ENCODE peak calls at places on chromosome 14, in seven cellular contexts. B is GM06990, V is thoracic aorta, F is upper lobe of right lung, R is AG10803, U is cardiac fibroblast, H is lower leg skin. E is an unnamed sample.

GRCh38 chr14:99277534-99277933 is 5.5 kb upstream of the BCL11B start:
- DNase-seq in B (no peak), V (no peak), F (no peak), R (no peak), U (no peak), H (no peak), E (no peak)

GRCh38 chr14:99707420-99707819 is 23.3 kb downstream of the CYP46A1 start:
- DNase-seq in B (no peak), V (no peak), F (no peak), R (no peak), U (no peak), H (peak), E (no peak)

GRCh38 chr14:82029038-82029437 is 495.4 kb upstream of the SEL1L start:
- DNase-seq in B (no peak), V (no peak), F (no peak), R (no peak), U (no peak), H (no peak), E (no peak)

GRCh38 chr14:93085916-93086315 is 29.8 kb downstream of the ITPK1 start:
- DNase-seq in B (no peak), V (no peak), F (no peak), R (no peak), U (no peak), H (no peak), E (no peak)

GRCh38 chr14:32193532-32193931 is 8.3 kb upstream of the RNU6-7 start:
- DNase-seq in B (no peak), V (no peak), F (no peak), R (no peak), U (no peak), H (no peak), E (no peak)

GRCh38 chr14:77111021-77111420 is 13.0 kb downstream of the CIPC start:
- DNase-seq in B (no peak), V (no peak), F (peak), R (no peak), U (peak), H (no peak), E (no peak)

GRCh38 chr14:92922883-92923743 is at the start of gene CHGA:
- DNase-seq in B (peak), V (no peak), F (peak), R (peak), U (peak), H (no peak), E (peak)

GRCh38 chr14:26281280-26281998 is 316.4 kb downstream of the NOVA1 start:
- DNase-seq in B (no peak), V (no peak), F (no peak), R (peak), U (peak), H (no peak), E (no peak)

GRCh38 chr14:22536853-22537338 is 52.1 kb downstream of the DAD1 start:
- DNase-seq in B (peak), V (peak), F (no peak), R (peak), U (peak), H (peak), E (peak)

GRCh38 chr14:94132285-94132887 is 3.0 kb upstream of the IFI27L2 start:
- DNase-seq in B (no peak), V (no peak), F (no peak), R (peak), U (peak), H (no peak), E (peak)

GRCh38 chr14:77139540-77140342 is 1.9 kb downstream of the ZDHHC22 start:
- DNase-seq in B (peak), V (no peak), F (no peak), R (no peak), U (no peak), H (no peak), E (peak)

GRCh38 chr14:93219103-93219726 is 12.2 kb downstream of the UBR7 start:
- DNase-seq in B (no peak), V (no peak), F (peak), R (peak), U (peak), H (no peak), E (peak)

GRCh38 chr14:23861666-23862065 is 91.9 kb upstream of the DHRS4 start:
- DNase-seq in B (no peak), V (no peak), F (no peak), R (no peak), U (peak), H (no peak), E (no peak)

GRCh38 chr14:59564356-59564755 is 12.3 kb downstream of the CCDC175 start:
- DNase-seq in B (no peak), V (no peak), F (no peak), R (no peak), U (no peak), H (no peak), E (no peak)

GRCh38 chr14:55749201-55749812 is 169.3 kb downstream of the KTN1 start:
- DNase-seq in B (no peak), V (no peak), F (no peak), R (peak), U (peak), H (peak), E (no peak)

GRCh38 chr14:35406811-35407630 is 2.5 kb upstream of the NFKBIA start:
- DNase-seq in B (no peak), V (no peak), F (no peak), R (peak), U (peak), H (no peak), E (peak)

GRCh38 chr14:80291099-80291498 is 79.8 kb upstream of the DIO2 start:
- DNase-seq in B (no peak), V (no peak), F (no peak), R (no peak), U (peak), H (no peak), E (no peak)

GRCh38 chr14:100393362-100393761 is 70.2 kb downstream of the SLC25A47 start:
- DNase-seq in B (no peak), V (no peak), F (no peak), R (no peak), U (no peak), H (no peak), E (no peak)

GRCh38 chr14:28751467-28752058 is 15.0 kb upstream of the FOXG1 start:
- DNase-seq in B (no peak), V (no peak), F (no peak), R (peak), U (peak), H (no peak), E (peak)

GRCh38 chr14:52272375-52272774 is 4.9 kb downstream of the PTGDR start:
- DNase-seq in B (peak), V (no peak), F (no peak), R (peak), U (peak), H (no peak), E (peak)

GRCh38 chr14:104690266-104690711 is 871 bp downstream of the INF2 start:
- DNase-seq in B (no peak), V (no peak), F (no peak), R (no peak), U (no peak), H (no peak), E (no peak)

GRCh38 chr14:65100905-65101541 is 1.3 kb downstream of the MAX start:
- DNase-seq in B (no peak), V (no peak), F (no peak), R (no peak), U (no peak), H (no peak), E (no peak)

GRCh38 chr14:95128140-95128539 is 29.2 kb downstream of the DICER1 start:
- DNase-seq in B (no peak), V (no peak), F (no peak), R (no peak), U (no peak), H (no peak), E (no peak)

GRCh38 chr14:68238956-68239355 is 419.4 kb downstream of the RAD51B start:
- DNase-seq in B (no peak), V (no peak), F (no peak), R (no peak), U (no peak), H (no peak), E (no peak)

GRCh38 chr14:68656452-68656851 is 136.4 kb downstream of the ZFP36L1 start:
- DNase-seq in B (no peak), V (no peak), F (peak), R (no peak), U (no peak), H (peak), E (no peak)

GRCh38 chr14:54597795-54598443 is 31.0 kb downstream of the SAMD4A start:
- DNase-seq in B (no peak), V (no peak), F (no peak), R (peak), U (no peak), H (no peak), E (no peak)

GRCh38 chr14:66959437-66960050 is 229.7 kb upstream of the GARIN2 start:
- DNase-seq in B (no peak), V (no peak), F (no peak), R (no peak), U (no peak), H (no peak), E (no peak)

GRCh38 chr14:77342726-77343397 is 22.0 kb downstream of the GSTZ1 start:
- DNase-seq in B (no peak), V (no peak), F (no peak), R (no peak), U (no peak), H (no peak), E (no peak)

GRCh38 chr14:53367631-53368030 is 214.5 kb upstream of the DDHD1 start:
- DNase-seq in B (no peak), V (no peak), F (no peak), R (peak), U (peak), H (no peak), E (no peak)

GRCh38 chr14:43792980-43793379 is 714.1 kb downstream of the FSCB start:
- DNase-seq in B (no peak), V (no peak), F (no peak), R (no peak), U (no peak), H (no peak), E (no peak)

GRCh38 chr14:53692451-53693330 is 263.9 kb downstream of the BMP4 start:
- DNase-seq in B (no peak), V (no peak), F (no peak), R (no peak), U (no peak), H (no peak), E (no peak)

GRCh38 chr14:57879516-57879915 is 13.6 kb upstream of the SLC35F4 start:
- DNase-seq in B (no peak), V (no peak), F (no peak), R (no peak), U (no peak), H (no peak), E (no peak)

GRCh38 chr14:105358140-105358846 is 40.0 kb upstream of the TEX22 start:
- DNase-seq in B (no peak), V (no peak), F (no peak), R (no peak), U (no peak), H (no peak), E (no peak)

GRCh38 chr14:68363841-68364711 is 428.8 kb downstream of the ZFP36L1 start:
- DNase-seq in B (no peak), V (no peak), F (peak), R (no peak), U (peak), H (peak), E (no peak)

GRCh38 chr14:92519246-92520101 is 5.9 kb downstream of the RIN3 start:
- DNase-seq in B (no peak), V (no peak), F (no peak), R (no peak), U (no peak), H (no peak), E (no peak)

GRCh38 chr14:21498540-21499526 is 12.3 kb downstream of the METTL3 start:
- DNase-seq in B (no peak), V (no peak), F (no peak), R (peak), U (peak), H (no peak), E (peak)

GRCh38 chr14:73236157-73236556 is 1.1 kb upstream of the PAPLN start:
- DNase-seq in B (no peak), V (no peak), F (no peak), R (no peak), U (no peak), H (peak), E (no peak)

GRCh38 chr14:73237219-73237785 is at the start of gene PAPLN:
- DNase-seq in B (no peak), V (no peak), F (no peak), R (no peak), U (peak), H (peak), E (no peak)

GRCh38 chr14:73235531-73236155 is 1.7 kb upstream of the PAPLN start:
- DNase-seq in B (no peak), V (no peak), F (no peak), R (no peak), U (peak), H (peak), E (no peak)

GRCh38 chr14:73237786-73238261 is 518 bp downstream of the PAPLN start:
- DNase-seq in B (no peak), V (no peak), F (no peak), R (no peak), U (no peak), H (peak), E (no peak)

DNA sequence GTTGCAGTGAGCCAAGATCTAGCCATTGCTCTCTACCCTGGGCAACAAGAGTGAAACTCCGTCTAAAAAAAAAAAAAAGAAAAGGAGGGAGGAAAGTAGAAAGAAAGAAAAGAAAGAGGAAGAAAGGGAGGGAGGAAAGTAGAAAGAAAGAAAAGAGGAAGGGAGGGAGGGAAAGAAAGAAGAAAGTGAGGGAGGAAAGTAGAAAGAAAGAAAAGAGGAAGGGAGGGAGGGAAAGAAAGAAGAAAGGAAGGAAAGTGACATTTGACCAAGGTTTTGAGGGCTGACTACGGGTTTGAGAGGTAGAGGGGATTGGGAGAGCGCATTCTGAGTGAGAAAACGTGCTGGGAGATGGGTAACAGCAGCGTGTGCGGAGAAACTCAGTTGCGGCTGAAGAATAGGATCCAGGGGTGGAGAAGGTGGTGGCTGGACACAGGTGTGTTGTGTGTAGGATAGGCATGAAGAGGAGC is 521 bp upstream of the PAPLN start:
- DNase-seq in B (no peak), V (no peak), F (no peak), R (no peak), U (no peak), H (no peak), E (no peak)
- TF ChIP-seq CTCF in B (no peak), V (no peak), F (no peak), R (no peak), U (no peak), H (no peak), E (no peak)

DNA sequence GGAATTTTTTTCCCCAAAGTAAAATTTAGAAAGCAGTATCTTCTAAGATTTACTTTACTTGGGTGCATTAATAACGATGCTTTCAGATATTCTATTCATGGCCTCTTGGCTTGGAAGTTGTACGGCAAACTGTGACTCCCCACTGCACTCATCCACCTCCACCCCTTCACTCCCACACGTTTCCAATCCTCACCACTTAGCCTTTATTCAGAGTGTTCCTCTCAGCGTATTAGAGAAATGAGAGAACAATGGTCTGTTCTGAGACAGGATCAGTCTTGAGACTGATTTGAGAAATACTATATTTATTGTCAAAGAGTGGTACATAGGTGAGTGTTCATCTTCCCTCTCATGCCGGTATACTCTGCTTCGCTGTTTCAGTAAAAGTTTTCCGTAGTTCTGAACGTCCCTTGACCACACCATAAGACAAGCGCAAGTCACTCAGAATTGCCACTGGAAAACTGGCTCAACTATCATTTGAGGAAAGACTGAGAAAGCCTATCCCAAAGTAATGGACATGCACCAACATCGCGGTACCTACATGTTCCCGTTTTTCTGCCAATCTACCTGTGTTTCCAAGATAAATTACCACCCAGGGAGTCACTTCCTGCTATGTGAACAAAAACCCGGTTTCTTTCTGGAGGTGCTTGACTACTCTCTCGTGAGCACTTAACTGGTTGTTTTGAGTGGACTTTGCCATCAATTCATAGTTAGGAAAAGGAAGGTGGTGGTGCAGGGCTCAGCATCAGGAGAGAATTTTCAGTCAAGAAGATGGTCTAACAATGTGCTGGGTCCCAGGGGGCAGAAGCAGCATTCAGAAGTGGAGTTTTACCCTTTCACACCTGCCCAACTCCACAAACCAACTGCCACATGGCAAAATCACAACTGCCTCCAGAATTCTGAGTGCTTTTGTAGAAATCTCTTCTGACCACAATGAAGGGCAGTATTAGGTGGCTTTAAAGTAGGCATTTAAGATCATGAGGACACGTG is 1.5 kb downstream of the EGLN3 start:
- DNase-seq in B (no peak), V (no peak), F (no peak), R (no peak), U (no peak), H (no peak), E (no peak)
- H3K4me3 ChIP-seq in B (no peak), V (peak), F (peak), R (no peak), U (peak), H (peak), E (no peak)

GRCh38 chr14:89197623-89198022 is 219.4 kb downstream of the FOXN3 start:
- DNase-seq in B (no peak), V (no peak), F (no peak), R (no peak), U (no peak), H (no peak), E (no peak)
- TF ChIP-seq CTCF in B (no peak), V (no peak), F (no peak), R (no peak), U (no peak), H (no peak), E (no peak)

GRCh38 chr14:101559250-101559623 is 2.1 kb upstream of the DIO3 start:
- DNase-seq in B (no peak), V (no peak), F (no peak), R (no peak), U (no peak), H (no peak), E (no peak)
- H3K4me3 ChIP-seq in B (no peak), V (peak), F (peak), R (no peak), U (no peak), H (peak), E (no peak)

DNA sequence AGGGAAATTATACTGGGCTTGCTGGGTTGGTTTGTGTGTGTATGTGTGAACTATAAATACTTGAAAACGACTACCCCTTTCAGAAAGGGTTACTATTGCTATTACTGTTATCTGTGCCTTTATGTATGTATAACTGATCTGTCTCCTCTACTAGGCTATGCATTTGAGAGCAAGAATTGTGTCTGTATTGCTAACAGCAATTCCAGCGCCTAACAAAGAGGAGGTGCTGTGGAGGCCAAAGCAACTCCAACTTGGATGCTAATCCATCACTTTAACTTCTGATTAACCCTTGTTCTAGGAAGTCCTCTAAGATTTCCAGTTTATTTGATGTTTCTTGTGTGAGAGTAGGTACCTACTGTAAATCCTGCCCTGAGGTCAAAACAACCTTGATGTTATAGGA is 313.9 kb downstream of the PCNX1 start:
- DNase-seq in B (no peak), V (no peak), F (no peak), R (no peak), U (no peak), H (no peak), E (no peak)
- TF ChIP-seq CTCF in B (no peak), V (no peak), F (no peak), R (no peak), U (no peak), H (no peak), E (no peak)

GRCh38 chr14:106605548-106606448 is 1079.4 kb downstream of the TMEM121 start:
- DNase-seq in B (peak), V (no peak), F (peak), R (no peak), U (no peak), H (no peak), E (peak)
- H3K4me3 ChIP-seq in B (no peak), V (no peak), F (no peak), R (no peak), U (no peak), H (no peak), E (no peak)

DNA sequence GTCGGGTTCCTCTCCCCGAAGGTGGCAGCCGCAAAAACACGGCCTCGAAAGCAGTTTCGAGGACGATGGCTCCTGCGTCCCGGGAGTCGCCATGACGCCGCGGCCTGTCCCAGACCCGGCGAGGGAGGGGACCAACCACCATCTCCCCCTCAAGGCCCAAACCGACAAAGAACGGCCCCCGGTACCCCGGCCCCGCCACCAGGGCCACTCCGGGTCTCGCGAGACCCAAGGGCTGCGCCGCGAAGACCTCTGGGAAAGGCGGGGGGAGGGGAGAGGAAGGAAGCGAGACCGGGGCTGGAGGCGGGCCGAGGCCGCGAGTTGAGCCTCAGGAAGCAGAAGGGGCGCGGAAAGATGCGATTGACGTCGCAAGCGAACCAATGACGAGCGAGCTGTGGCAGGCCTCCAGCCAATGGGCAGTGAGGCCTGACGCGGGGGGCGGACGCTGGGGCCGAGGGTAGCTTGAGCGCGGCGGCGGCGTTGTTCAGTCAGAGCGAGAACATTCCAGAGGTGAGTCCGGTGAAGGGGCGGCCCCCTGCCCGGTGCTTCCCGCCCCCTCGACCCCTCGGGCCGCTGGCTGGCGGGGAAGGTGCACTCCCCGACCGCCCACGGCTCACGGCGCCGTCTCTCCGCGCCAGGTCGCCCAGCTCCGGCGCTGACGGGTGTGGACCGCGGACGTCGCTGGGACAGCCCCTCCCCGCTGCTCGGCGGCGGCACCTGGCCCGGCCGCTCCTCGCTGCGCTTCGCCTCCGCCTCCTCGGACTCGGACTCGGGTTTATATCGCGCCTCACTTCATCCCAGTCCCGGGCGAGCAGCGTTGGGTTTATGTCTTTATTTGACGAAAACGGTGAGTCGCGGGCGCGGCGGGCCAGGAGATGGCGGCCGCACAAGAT is at the start of gene EIF5:
- DNase-seq in B (peak), V (peak), F (peak), R (peak), U (peak), H (peak), E (peak)
- TF ChIP-seq CTCF in B (no peak), V (peak), F (no peak), R (peak), U (peak), H (no peak), E (peak)

E was measured in GM12865.